ENCODE peak calls at places on chromosomes 16 and 17, in four cellular contexts. A is progenitor cell of endocrine pancreas, H is HCT116, V is heart left ventricle. P is an unnamed sample.

GRCh38 chr16:72122308-72122707 is 28.7 kb downstream of the DHX38 start:
- DNase-seq in A (no peak), H (no peak), V (no peak), P (no peak)

GRCh38 chr17:17151055-17151454 is 55.1 kb downstream of the PLD6 start:
- DNase-seq in A (no peak), H (no peak), V (no peak), P (no peak)

GRCh38 chr17:73616120-73616872 is 27.9 kb downstream of the SDK2 start:
- DNase-seq in A (no peak), H (no peak), V (no peak), P (no peak)

GRCh38 chr16:83300326-83300725 is 507.5 kb upstream of the HSBP1 start:
- DNase-seq in A (no peak), H (no peak), V (no peak), P (no peak)

GRCh38 chr17:20063665-20064648 is 54.8 kb downstream of the SPECC1 start:
- DNase-seq in A (no peak), H (peak), V (peak), P (no peak)

GRCh38 chr16:19186403-19186802 is 18.4 kb downstream of the SYT17 start:
- DNase-seq in A (no peak), H (no peak), V (no peak), P (no peak)

GRCh38 chr17:8700546-8700945 is 44.1 kb downstream of the CCDC42 start:
- DNase-seq in A (no peak), H (no peak), V (no peak), P (no peak)

GRCh38 chr17:82414548-82415281 is 3.4 kb upstream of the HEXD start:
- DNase-seq in A (peak), H (peak), V (peak), P (peak)

GRCh38 chr16:3825940-3826339 is 54.6 kb downstream of the CREBBP start:
- DNase-seq in A (no peak), H (no peak), V (no peak), P (no peak)

GRCh38 chr17:43917348-43918025 is 10.2 kb upstream of the MPP2 start:
- DNase-seq in A (no peak), H (no peak), V (no peak), P (peak)

GRCh38 chr16:58264961-58265479 is 29.8 kb downstream of the PRSS54 start:
- DNase-seq in A (no peak), H (no peak), V (no peak), P (no peak)

GRCh38 chr16:23432176-23433128 is 20.5 kb downstream of the COG7 start:
- DNase-seq in A (no peak), H (no peak), V (no peak), P (no peak)

GRCh38 chr17:16363749-16364536 is 10.7 kb upstream of the CENPV start:
- DNase-seq in A (peak), H (peak), V (peak), P (peak)

GRCh38 chr17:35376245-35376644 is 2.8 kb upstream of the SLFN11 start:
- DNase-seq in A (no peak), H (no peak), V (no peak), P (no peak)

GRCh38 chr16:19844945-19845641 is 39.6 kb downstream of the GPRC5B start:
- DNase-seq in A (no peak), H (no peak), V (no peak), P (no peak)

GRCh38 chr17:7632492-7632894 is 2.6 kb downstream of the SHBG start:
- DNase-seq in A (no peak), H (peak), V (no peak), P (no peak)

DNA sequence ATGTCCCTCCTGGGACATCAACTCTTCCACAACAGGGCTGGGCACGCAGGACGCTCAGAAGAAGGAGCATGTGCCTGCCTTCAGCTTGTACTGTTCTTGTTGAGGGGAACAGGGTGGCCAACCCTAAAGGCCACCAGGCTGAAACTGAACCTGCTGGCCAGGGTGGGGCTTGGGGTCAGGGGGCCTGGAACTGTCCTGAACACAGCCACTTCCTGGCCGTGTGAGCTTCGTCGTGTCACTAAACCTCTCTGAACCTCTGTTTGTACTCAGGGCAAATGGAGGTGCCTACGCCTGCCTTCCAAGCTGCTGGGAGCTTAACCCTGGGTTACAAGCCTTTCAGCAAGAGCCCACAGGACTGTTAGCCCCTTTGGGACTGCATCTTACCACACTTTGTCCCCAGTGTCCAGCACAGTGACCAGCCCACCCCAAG is 6.7 kb downstream of the ARHGAP27 start:
- DNase-seq in A (no peak), H (no peak), V (no peak), P (no peak)
- TF ChIP-seq CTCF in A (no peak), H (no peak), V (no peak), P (no peak)

DNA sequence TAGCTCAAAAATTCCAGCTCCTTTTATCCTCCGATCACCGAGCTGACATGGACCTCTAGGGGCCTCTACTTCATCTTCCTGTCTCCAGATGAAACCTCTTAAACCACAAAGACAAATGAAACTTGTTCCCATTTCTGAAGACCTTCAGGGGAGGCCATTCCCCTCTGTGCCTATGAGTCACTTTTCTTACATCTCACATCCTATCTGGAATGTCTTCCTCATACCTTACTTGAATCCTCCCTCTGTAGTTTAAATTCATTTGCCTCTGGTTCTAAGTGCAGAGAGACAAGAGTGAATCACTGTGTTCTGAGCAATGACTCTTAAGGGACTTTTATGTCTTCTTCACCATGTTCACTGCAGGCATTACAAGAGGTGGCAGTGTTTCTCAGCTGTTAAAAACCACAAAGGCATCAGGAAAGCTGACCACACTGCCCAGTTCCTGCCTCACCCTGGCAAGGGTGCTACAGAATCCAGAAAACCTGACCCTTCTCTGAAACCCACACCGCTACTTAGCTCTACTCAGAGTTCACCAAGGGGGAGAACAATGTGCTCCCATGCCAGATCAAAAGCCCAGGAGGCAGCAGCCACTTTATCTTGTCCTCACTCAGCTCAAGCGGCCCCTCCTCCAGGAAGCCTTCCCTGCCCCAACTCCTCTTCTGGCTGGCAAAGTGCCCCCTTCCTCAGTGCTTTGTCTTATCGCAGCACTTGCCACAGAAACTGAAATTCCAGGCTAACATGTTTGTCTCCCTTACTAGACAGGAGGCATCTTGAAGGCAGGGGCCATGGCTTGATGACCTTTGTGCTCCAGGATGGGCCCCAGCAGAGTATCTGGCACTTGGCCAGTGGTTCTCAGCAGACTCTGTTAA is 6.4 kb downstream of the CUEDC1 start:
- DNase-seq in A (no peak), H (peak), V (no peak), P (no peak)
- TF ChIP-seq CTCF in A (no peak), H (no peak), V (no peak), P (no peak)

GRCh38 chr17:47844814-47845453 is 3.9 kb upstream of the SCRN2 start:
- DNase-seq in A (no peak), H (no peak), V (no peak), P (no peak)

GRCh38 chr17:47846741-47847340 is 4.1 kb downstream of the SP6 start:
- DNase-seq in A (no peak), H (no peak), V (no peak), P (no peak)

GRCh38 chr17:47850373-47850691 is 631 bp downstream of the SP6 start:
- DNase-seq in A (no peak), H (no peak), V (no peak), P (no peak)

GRCh38 chr17:47848198-47848513 is 2.8 kb downstream of the SP6 start:
- DNase-seq in A (no peak), H (no peak), V (no peak), P (no peak)

DNA sequence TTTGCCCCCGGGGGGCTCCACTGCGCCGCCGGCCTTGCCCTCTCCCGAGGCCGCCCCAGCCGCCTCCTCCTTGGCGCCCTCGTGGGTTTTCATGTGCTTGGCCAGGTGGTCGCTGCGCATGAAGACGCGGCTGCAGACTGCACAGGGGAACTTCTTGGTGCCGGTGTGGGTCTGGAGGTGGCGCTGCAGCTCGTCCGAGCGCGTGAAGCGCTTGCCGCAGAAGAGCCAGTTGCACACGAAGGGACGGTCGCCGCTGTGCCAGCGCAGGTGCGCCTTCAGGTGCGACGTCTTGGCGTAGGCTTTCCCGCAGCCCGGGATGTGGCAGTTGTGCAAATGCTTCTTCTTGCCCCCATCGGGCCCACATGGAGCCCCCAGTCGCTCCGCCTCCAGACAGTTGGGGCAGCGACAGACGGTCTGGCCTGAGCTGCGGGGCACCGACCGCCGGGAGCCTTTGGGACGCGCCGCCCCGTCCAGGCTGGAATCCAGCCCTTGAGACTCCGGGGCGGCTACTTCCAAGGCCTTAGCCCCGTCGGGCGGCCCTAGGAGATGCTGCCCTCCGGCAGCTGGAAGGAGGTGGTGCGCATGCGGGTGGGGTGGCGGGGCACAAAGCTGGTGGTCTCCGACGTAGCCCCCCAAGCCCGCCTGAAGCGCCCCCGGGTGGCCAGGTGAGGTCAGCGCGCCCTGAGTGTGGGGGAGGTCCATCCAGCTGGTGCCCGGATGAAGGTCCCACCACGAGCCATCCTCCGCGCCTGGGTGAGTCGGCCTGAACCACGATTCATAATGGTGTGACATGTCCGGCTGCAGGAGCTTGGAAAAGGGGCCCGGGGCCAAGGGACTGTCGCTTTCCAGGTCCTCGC is 3.4 kb downstream of the SP6 start:
- DNase-seq in A (peak), H (no peak), V (no peak), P (no peak)
- TF ChIP-seq CTCF in A (peak), H (peak), V (peak), P (no peak)

DNA sequence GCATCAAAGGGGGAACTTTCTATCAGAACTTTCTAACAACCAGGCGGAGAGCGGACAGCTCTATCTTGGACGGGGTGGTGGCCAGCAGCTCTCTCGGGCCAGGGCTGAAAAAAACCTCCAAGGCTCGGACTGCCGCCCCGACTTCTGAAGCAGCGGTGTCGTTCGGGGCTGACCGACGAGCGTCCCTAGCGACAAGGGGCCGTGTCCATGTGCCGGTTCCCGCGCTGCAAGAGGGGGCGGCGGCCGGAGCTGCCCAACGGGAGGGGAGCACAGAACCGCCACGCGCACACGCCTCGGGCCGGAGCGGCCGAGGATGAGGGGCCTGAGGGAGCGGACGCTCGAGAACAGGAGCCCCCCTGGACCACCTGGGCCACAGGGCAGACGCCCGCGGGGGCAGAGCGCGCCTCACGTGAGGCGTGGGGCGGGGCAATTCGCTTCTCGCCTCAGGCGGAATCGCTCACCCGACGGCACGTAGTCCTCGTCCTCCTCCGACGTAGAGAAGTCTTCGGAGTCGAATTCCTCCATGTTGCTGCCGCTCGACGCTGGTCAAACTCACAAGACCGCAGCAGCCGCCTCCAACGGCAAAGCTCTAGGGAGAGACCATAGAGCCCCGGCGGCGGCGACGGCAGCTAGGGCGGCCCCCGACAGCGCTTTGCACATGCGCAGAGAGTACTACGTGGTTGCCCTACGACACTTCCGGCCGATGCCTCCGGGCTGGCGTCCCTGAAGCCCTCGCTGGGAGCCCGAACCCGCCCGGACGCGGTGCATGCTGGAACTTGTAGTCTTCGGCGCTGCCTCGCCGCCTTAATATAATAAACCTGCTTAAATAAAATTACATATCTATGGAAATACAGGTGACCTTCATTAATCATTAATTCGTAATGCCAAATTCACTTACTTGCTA is at the start of gene CFDP1:
- DNase-seq in A (peak), H (peak), V (peak), P (peak)
- TF ChIP-seq CTCF in A (no peak), H (no peak), V (no peak), P (no peak)

GRCh38 chr16:56269824-56270684 is 78.8 kb downstream of the GNAO1 start:
- DNase-seq in A (no peak), H (no peak), V (peak), P (no peak)
- TF ChIP-seq CTCF in A (no peak), H (no peak), V (peak), P (no peak)

DNA sequence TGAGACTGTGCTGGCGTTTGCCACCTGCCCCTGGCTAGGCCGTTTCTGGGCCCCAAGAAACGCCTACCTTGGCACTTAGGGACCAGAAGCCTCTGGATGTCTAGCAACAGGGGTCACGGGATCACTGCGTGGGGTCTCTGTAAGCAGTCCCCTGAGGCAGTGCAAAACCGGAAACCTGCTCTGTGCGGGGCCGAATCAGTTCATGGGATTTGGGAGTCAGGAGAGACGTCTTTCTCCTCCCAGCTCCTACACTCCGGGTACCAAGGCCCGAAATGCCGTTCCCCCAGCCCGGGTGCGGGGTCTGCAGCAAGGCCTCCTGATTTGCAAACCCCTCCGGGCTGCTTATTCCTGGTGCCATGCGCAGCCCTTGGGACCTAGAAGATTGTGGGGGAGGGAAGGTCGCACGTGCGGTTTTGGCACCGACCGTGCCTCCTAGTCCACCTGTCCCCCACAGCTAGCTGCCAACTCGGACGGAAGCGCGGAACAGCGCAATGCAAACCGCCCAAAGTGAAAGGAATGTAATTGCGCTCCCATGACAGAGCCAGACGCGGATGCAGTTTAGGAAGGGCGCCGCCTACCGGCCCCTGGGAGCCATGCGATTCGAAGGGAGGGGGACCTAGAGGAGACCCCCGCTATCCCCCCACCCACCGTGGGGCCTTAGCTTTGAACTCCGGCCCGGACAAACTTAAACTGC is 6.5 kb downstream of the IRX5 start:
- DNase-seq in A (peak), H (no peak), V (peak), P (no peak)
- TF ChIP-seq CTCF in A (peak), H (peak), V (peak), P (no peak)

DNA sequence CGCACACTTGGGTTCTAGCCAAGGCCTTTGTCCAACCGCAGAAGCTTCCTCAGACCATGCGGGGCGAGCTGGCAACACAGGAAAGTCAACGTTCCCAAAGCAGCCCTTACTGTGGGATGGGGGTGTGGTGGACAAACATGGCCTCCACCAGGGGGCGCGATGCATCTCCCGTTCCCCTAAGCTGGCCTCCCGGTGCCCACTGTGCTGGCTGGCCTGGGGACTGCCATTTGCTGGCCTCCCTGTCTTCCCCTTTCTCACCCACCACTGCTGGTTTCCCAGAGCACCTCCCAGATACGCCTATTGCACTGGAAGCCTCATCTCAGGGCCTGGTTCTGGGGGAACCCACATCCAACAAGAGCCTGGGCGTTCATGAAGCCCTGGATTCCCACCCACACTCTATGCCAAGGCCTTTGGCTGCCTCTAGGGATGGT is 145.3 kb downstream of the IRF8 start:
- DNase-seq in A (peak), H (peak), V (no peak), P (peak)
- TF ChIP-seq CTCF in A (peak), H (peak), V (peak), P (no peak)

GRCh38 chr17:54749157-54749556 is 151.5 kb upstream of the TOM1L1 start:
- DNase-seq in A (no peak), H (no peak), V (no peak), P (no peak)

GRCh38 chr17:54754560-54754959 is 146.1 kb upstream of the TOM1L1 start:
- DNase-seq in A (no peak), H (peak), V (no peak), P (no peak)
- TF ChIP-seq CTCF in A (peak), H (peak), V (no peak), P (no peak)

GRCh38 chr16:64459821-64460220 is 662.0 kb downstream of the CDH11 start:
- DNase-seq in A (no peak), H (no peak), V (peak), P (no peak)

GRCh38 chr16:64459402-64459801 is 662.5 kb downstream of the CDH11 start:
- DNase-seq in A (no peak), H (no peak), V (no peak), P (no peak)

GRCh38 chr16:64452446-64452845 is 669.4 kb downstream of the CDH11 start:
- DNase-seq in A (no peak), H (no peak), V (no peak), P (no peak)

GRCh38 chr16:64453643-64454042 is 668.2 kb downstream of the CDH11 start:
- DNase-seq in A (no peak), H (no peak), V (no peak), P (no peak)

DNA sequence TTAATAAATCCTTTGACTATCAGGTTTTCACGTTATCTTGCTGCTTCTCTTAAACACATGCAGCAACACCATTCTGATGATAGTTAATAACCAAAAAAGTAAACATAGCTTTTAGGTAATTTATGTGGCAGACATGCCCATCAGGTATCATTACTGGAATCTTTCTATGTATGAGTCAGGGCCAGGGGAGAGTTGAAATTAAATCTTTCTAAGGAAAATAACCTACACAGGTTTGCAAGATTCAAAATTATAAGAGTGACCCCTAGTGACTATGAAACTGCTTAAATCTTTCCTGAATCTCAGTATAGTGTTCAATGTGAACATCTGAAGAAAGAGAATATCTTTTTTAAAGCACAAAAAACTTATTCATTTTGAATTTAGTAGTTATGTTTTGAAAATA is 666.6 kb downstream of the CDH11 start:
- DNase-seq in A (no peak), H (no peak), V (no peak), P (no peak)
- TF ChIP-seq CTCF in A (no peak), H (no peak), V (peak), P (no peak)

P was measured in activated B cell treated with CpG ODN at 0.5 μM for 24 hours.